ENCODE peak calls at places on chromosomes 2 and 18, in five cellular contexts. G, N, T, M and R are unnamed samples.

GRCh38 chr2:36809046-36809445 is 112.5 kb downstream of the VIT start:
- DNase-seq in G (no peak), N (no peak), T (no peak), M (no peak), R (no peak)

GRCh38 chr2:118321436-118322100 is 233.3 kb downstream of the INSIG2 start:
- DNase-seq in G (peak), N (no peak), T (no peak), M (no peak), R (no peak)

GRCh38 chr18:33113421-33113820 is 327.1 kb downstream of the CCDC178 start:
- DNase-seq in G (no peak), N (no peak), T (no peak), M (no peak), R (no peak)

GRCh38 chr18:51953521-51953920 is 386.5 kb upstream of the DCC start:
- DNase-seq in G (no peak), N (no peak), T (no peak), M (peak), R (no peak)

GRCh38 chr2:232523682-232524597 is 2.0 kb upstream of the CHRND start:
- DNase-seq in G (peak), N (peak), T (peak), M (no peak), R (peak)

GRCh38 chr18:57885931-57886330 is 82.8 kb upstream of the ATP8B1 start:
- DNase-seq in G (no peak), N (no peak), T (no peak), M (no peak), R (no peak)

GRCh38 chr2:98498703-98499445 is 54.2 kb downstream of the INPP4A start:
- DNase-seq in G (no peak), N (no peak), T (no peak), M (no peak), R (no peak)

GRCh38 chr2:24743914-24744313 is 49.3 kb downstream of the PTRHD1 start:
- DNase-seq in G (no peak), N (no peak), T (no peak), M (no peak), R (no peak)

GRCh38 chr2:143807677-143808076 is 678.5 kb downstream of the ARHGAP15 start:
- DNase-seq in G (no peak), N (no peak), T (peak), M (no peak), R (peak)

GRCh38 chr2:145860083-145860482 is 1340.2 kb upstream of the ZEB2 start:
- DNase-seq in G (no peak), N (no peak), T (no peak), M (no peak), R (no peak)

GRCh38 chr2:130759906-130760753 is 4.8 kb downstream of the AMER3 start:
- DNase-seq in G (no peak), N (no peak), T (no peak), M (no peak), R (no peak)

GRCh38 chr2:126809357-126809756 is 89.3 kb upstream of the TEX51 start:
- DNase-seq in G (no peak), N (no peak), T (no peak), M (no peak), R (no peak)

GRCh38 chr2:30257266-30258214 is 26.2 kb downstream of the LBH start:
- DNase-seq in G (no peak), N (no peak), T (no peak), M (no peak), R (no peak)

GRCh38 chr18:25278415-25278814 is 73.6 kb downstream of the ZNF521 start:
- DNase-seq in G (no peak), N (no peak), T (no peak), M (no peak), R (no peak)